ENCODE peak calls at places on chromosomes 12 and 14, in five cellular contexts. One of them, this sample, is unnamed.

GRCh38 chr12:128076188-128076587 is 190.8 kb upstream of the TMEM132C start:
- DNase-seq in activated CD4-positive, alpha-beta T cell treated with anti-CD3 and anti-CD28 coated beads for 1 hour: no peak
- DNase-seq in HFFc6: peak; percentile 13
- DNase-seq in A549: peak; percentile 5
- DNase-seq in cardiac muscle cell: no peak
- DNase-seq in this sample: peak; percentile 46

GRCh38 chr14:59187802-59188460 is 536 bp upstream of the DAAM1 start:
- DNase-seq in HFFc6: peak; percentile 11
- DNase-seq in cardiac muscle cell: no peak
- DNase-seq in A549: peak; percentile 10
- DNase-seq in activated CD4-positive, alpha-beta T cell treated with anti-CD3 and anti-CD28 coated beads for 1 hour: peak; percentile 22
- DNase-seq in this sample: peak; percentile 76

GRCh38 chr14:68458840-68459469 is 333.9 kb downstream of the ZFP36L1 start:
- DNase-seq in cardiac muscle cell: peak; percentile 62
- DNase-seq in A549: peak; percentile 100
- DNase-seq in activated CD4-positive, alpha-beta T cell treated with anti-CD3 and anti-CD28 coated beads for 1 hour: no peak
- DNase-seq in HFFc6: peak; percentile 46
- DNase-seq in this sample: peak; percentile 79

GRCh38 chr12:38887770-38888169 is 17.6 kb downstream of the CPNE8 start:
- DNase-seq in cardiac muscle cell: peak; percentile 9
- DNase-seq in activated CD4-positive, alpha-beta T cell treated with anti-CD3 and anti-CD28 coated beads for 1 hour: no peak
- DNase-seq in HFFc6: no peak
- DNase-seq in A549: no peak
- DNase-seq in this sample: no peak

GRCh38 chr14:23248601-23249000 is 10.9 kb downstream of the RNF212B start:
- DNase-seq in cardiac muscle cell: no peak
- DNase-seq in activated CD4-positive, alpha-beta T cell treated with anti-CD3 and anti-CD28 coated beads for 1 hour: no peak
- DNase-seq in HFFc6: peak; percentile 1
- DNase-seq in A549: no peak
- DNase-seq in this sample: no peak

GRCh38 chr12:94149781-94150482 is 1.6 kb downstream of the PLXNC1 start:
- DNase-seq in activated CD4-positive, alpha-beta T cell treated with anti-CD3 and anti-CD28 coated beads for 1 hour: no peak
- DNase-seq in HFFc6: no peak
- DNase-seq in cardiac muscle cell: peak; percentile 78
- DNase-seq in A549: peak; percentile 21
- DNase-seq in this sample: no peak

GRCh38 chr12:90246673-90247072 is 538.0 kb upstream of the ATP2B1 start:
- DNase-seq in cardiac muscle cell: no peak
- DNase-seq in HFFc6: no peak
- DNase-seq in A549: no peak
- DNase-seq in activated CD4-positive, alpha-beta T cell treated with anti-CD3 and anti-CD28 coated beads for 1 hour: no peak
- DNase-seq in this sample: no peak

GRCh38 chr12:96236221-96236822 is 42.1 kb downstream of the ELK3 start:
- DNase-seq in activated CD4-positive, alpha-beta T cell treated with anti-CD3 and anti-CD28 coated beads for 1 hour: no peak
- DNase-seq in cardiac muscle cell: peak; percentile 87
- DNase-seq in A549: no peak
- DNase-seq in HFFc6: no peak
- DNase-seq in this sample: no peak